ENCODE peak calls at places on chromosomes 2 and 18, in five cellular contexts. E is tibial nerve, C is A549, W is uterus, I is cardiac muscle cell. Y is an unnamed sample. For H3K4me1, the result is how much of the 10 kb centered on the place peaks cover.

GRCh38 chr18:9673296-9674251 is 34.5 kb upstream of the RAB31 start:
- DNase-seq in E (no peak), C (peak), W (no peak), I (peak), Y (no peak)

GRCh38 chr2:238465487-238466241 is 38.9 kb downstream of the ASB1 start:
- DNase-seq in E (no peak), C (no peak), W (no peak), I (no peak), Y (no peak)

GRCh38 chr18:68394705-68395104 is 320.2 kb downstream of the TMX3 start:
- DNase-seq in E (no peak), C (no peak), W (no peak), I (no peak), Y (no peak)

GRCh38 chr18:29523371-29523770 is 1346.4 kb upstream of the CDH2 start:
- DNase-seq in E (no peak), C (no peak), W (no peak), I (no peak), Y (no peak)

GRCh38 chr2:98880266-98881152 is 55.5 kb downstream of the CRACDL start:
- DNase-seq in E (no peak), C (no peak), W (no peak), I (no peak), Y (peak)

GRCh38 chr2:163375070-163375469 is 360.7 kb downstream of the FIGN start:
- DNase-seq in E (no peak), C (no peak), W (no peak), I (no peak), Y (no peak)

GRCh38 chr18:62329676-62330454 is 4.8 kb downstream of the TNFRSF11A start:
- DNase-seq in E (no peak), C (no peak), W (no peak), I (peak), Y (no peak)

GRCh38 chr2:157173740-157174184 is 83.7 kb upstream of the GALNT5 start:
- DNase-seq in E (no peak), C (peak), W (no peak), I (peak), Y (no peak)

GRCh38 chr2:236916181-236916580 is 169.5 kb upstream of the COPS8 start:
- DNase-seq in E (no peak), C (no peak), W (no peak), I (no peak), Y (no peak)

GRCh38 chr2:98913916-98914712 is 21.9 kb downstream of the CRACDL start:
- DNase-seq in E (no peak), C (no peak), W (no peak), I (no peak), Y (peak)

GRCh38 chr18:59885579-59886163 is 14.1 kb upstream of the PMAIP1 start:
- DNase-seq in E (no peak), C (no peak), W (no peak), I (peak), Y (no peak)

GRCh38 chr2:128545829-128546228 is 227.2 kb upstream of the HS6ST1 start:
- DNase-seq in E (no peak), C (no peak), W (no peak), I (no peak), Y (no peak)

GRCh38 chr2:138032334-138032733 is 68.1 kb downstream of the HNMT start:
- DNase-seq in E (no peak), C (no peak), W (no peak), I (no peak), Y (no peak)

GRCh38 chr2:67342394-67342793 is 54.7 kb upstream of the ETAA1 start:
- DNase-seq in E (no peak), C (no peak), W (no peak), I (no peak), Y (no peak)

GRCh38 chr2:203492965-203493364 is 42.1 kb downstream of the RAPH1 start:
- DNase-seq in E (no peak), C (no peak), W (no peak), I (peak), Y (no peak)

GRCh38 chr2:241811952-241812729 is 3.1 kb downstream of the NEU4 start:
- DNase-seq in E (no peak), C (no peak), W (no peak), I (no peak), Y (peak)

GRCh38 chr2:20415511-20415918 is 31.4 kb upstream of the RHOB start:
- DNase-seq in E (no peak), C (no peak), W (no peak), I (no peak), Y (no peak)

GRCh38 chr18:10687161-10687925 is 161.5 kb downstream of the NAPG start:
- DNase-seq in E (no peak), C (no peak), W (no peak), I (no peak), Y (no peak)

GRCh38 chr2:49686897-49687442 is 532.7 kb upstream of the FSHR start:
- DNase-seq in E (no peak), C (no peak), W (no peak), I (no peak), Y (no peak)

GRCh38 chr2:217974389-217975005 is 28.3 kb downstream of the TNS1 start:
- DNase-seq in E (no peak), C (no peak), W (no peak), I (no peak), Y (peak)

GRCh38 chr2:100766806-100767205 is 53.1 kb upstream of the NPAS2 start:
- DNase-seq in E (no peak), C (no peak), W (no peak), I (no peak), Y (no peak)

GRCh38 chr2:102268529-102269524 is 42.5 kb upstream of the IL1RL1 start:
- DNase-seq in E (no peak), C (no peak), W (no peak), I (peak), Y (no peak)

GRCh38 chr2:241298554-241299165 is 16.8 kb downstream of the HDLBP start:
- DNase-seq in E (no peak), C (no peak), W (no peak), I (no peak), Y (no peak)

GRCh38 chr2:44944952-44945612 is 3.6 kb downstream of the SIX3 start:
- DNase-seq in E (no peak), C (no peak), W (no peak), I (no peak), Y (no peak)

GRCh38 chr2:83823238-83823637 is 635.8 kb downstream of the SUCLG1 start:
- DNase-seq in E (no peak), C (no peak), W (no peak), I (no peak), Y (no peak)

GRCh38 chr2:16656087-16656486 is 9.5 kb downstream of the CYRIA start:
- DNase-seq in E (no peak), C (no peak), W (no peak), I (no peak), Y (no peak)
- TF ChIP-seq CTCF in E (no peak), C (no peak), W (no peak), I (no peak), Y (no peak)

DNA sequence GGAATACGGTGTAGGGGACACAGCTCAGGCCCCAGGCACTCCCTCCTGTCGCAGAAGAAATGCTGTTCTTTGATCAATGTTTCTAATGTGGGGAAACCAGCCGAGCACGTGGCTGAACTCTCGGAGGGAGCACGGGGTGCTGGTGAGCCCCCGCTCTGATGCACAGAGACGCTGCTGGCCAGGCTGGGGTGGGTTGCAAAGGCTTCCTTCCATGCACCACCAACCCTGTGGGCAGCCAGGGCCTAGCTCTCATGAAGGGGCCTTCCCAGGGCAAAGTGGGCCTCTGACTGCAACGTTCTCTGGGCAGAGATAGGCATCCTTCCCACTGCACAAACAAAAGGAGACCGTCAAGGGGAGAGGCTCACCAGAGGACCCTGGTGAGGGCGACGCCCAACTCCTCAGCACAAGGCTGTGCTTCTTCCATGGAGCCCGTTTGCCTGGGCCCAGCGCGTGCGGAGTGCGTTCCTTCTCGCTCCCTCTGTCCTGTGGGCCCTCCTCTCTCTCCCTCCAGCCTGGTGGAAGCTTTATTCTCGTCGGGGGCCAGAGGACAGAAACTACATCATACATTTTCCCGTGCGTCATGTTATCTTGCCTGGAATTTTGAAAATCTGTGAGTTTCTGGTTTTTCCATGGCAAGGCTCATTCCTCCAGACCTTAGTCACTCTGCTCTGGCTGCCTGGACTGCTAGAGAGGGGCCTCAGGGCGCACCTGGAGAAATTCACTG is 61.1 kb upstream of the SP3 start:
- DNase-seq in E (no peak), C (no peak), W (peak), I (peak), Y (no peak)
- H3K27ac ChIP-seq in E (peak), C (no peak), W (peak), I (no peak), Y (peak)

DNA sequence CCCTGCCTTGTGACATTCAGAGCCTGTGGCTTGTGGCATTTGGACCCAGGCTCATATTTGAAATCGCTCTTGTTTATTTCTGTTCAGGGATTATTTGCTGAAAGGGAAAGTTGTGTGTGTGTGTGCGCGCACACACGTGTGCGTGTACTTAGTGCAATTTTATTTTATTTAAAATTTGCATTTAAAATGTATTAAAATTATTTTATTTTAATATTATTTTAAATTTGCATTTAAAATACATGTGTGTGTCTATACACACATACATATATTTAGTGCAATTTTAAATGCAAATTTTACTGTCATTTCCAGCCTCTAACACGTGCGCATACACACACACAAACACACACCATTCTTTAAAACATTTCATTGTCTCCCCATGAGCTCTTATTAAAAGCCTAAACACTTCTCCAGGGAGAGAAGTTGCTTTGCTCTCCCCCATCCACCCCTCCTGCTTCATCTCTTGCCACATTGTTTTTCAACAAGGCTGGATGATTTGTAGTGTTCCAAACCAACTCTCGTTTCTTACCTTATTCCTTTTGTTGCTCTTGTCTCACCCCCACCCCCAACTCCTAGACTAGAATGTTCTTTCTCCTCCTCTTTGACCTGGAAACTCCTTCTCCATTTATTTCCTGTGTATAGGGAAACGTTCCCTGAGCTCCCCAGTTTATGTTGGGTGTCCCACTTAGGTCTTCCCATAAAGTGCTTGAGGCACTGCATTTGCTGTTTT is 3.8 kb upstream of the CCDC68 start:
- DNase-seq in E (no peak), C (no peak), W (no peak), I (no peak), Y (no peak)
- H3K4me1 ChIP-seq in E (under half), C (under half), W (under half), I (under half), Y (under half)

GRCh38 chr2:27032495-27033252 is at the start of gene TMEM214:
- DNase-seq in E (peak), C (peak), W (peak), I (peak), Y (peak)
- TF ChIP-seq CTCF in E (no peak), C (no peak), W (no peak), I (no peak), Y (no peak)

DNA sequence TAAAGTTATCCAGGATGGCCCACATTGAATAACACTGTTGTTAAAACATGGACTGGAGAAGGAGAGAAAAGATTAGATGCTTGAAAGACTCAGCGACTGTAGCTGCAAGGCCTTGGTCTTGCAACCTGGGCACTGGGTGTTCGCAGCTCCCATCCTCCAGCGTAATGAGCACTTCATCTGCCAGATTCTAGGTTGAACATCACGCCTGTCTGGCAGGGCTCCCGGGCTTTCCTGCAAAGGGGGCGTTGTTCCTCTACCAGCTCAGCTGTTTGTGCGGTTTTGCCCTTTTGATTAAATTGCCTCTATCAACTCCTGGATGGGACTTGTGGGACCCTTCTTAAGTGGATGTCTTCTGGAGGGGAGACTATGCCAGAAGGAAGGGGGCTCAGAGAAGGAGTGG is 215.4 kb downstream of the KLHL29 start:
- DNase-seq in E (no peak), C (no peak), W (no peak), I (peak), Y (no peak)
- H3K27ac ChIP-seq in E (peak), C (no peak), W (no peak), I (no peak), Y (no peak)

GRCh38 chr18:13219576-13219975 is 1.0 kb downstream of the LDLRAD4 start:
- DNase-seq in E (no peak), C (no peak), W (no peak), I (no peak), Y (no peak)
- H3K4me1 ChIP-seq in E (half or more), C (under half), W (under half), I (under half), Y (half or more)

GRCh38 chr2:168773719-168774521 is 28.5 kb upstream of the NOSTRIN start:
- DNase-seq in E (no peak), C (peak), W (peak), I (peak), Y (peak)
- TF ChIP-seq CTCF in E (peak), C (peak), W (peak), I (peak), Y (peak)

DNA sequence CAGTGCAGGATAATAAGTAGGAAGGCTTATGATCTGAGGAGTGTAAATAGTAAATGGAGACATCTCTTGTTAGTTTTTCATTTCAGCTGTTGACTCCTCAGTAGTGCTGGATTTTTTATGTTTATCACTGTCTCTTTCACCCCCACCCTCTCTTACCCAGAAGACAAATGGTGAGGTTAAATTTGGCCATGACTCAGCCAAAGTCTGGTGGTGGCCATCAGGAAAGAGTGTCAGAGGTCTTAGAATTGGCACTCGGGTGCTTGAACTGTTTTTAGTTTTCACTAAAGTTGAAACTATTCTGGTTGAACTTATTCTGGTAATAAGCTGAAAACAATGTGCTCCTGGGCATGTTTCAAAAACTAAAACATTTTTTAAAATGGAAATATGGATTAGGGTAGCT is 123.3 kb downstream of the FHOD3 start:
- DNase-seq in E (no peak), C (no peak), W (no peak), I (no peak), Y (no peak)
- H3K27ac ChIP-seq in E (peak), C (no peak), W (no peak), I (peak), Y (no peak)

Y was measured in upper lobe of right lung.